ENCODE peak calls at places on chromosomes 4 and X, in five cellular contexts. One of them, this sample, is unnamed.

GRCh38 chr4:184406915-184407314 is 67.4 kb downstream of the IRF2 start:
- DNase-seq in GM13976: no peak
- DNase-seq in nephron progenitor cell: no peak
- DNase-seq in omental fat pad: no peak
- DNase-seq in mesothelial cell of epicardium: no peak
- DNase-seq in this sample: no peak

GRCh38 chrX:153688071-153688470 is 345 bp downstream of the SLC6A8 start:
- DNase-seq in nephron progenitor cell: no peak
- DNase-seq in mesothelial cell of epicardium: no peak
- DNase-seq in GM13976: no peak
- DNase-seq in omental fat pad: no peak
- DNase-seq in this sample: no peak

GRCh38 chr4:127783026-127783769 is 1.1 kb downstream of the HSPA4L start:
- DNase-seq in mesothelial cell of epicardium: peak; percentile 67
- DNase-seq in omental fat pad: peak; percentile 43
- DNase-seq in GM13976: no peak
- DNase-seq in nephron progenitor cell: peak; percentile 40
- DNase-seq in this sample: no peak

GRCh38 chrX:25275159-25275558 is 259.4 kb upstream of the ARX start:
- DNase-seq in mesothelial cell of epicardium: no peak
- DNase-seq in GM13976: no peak
- DNase-seq in omental fat pad: no peak
- DNase-seq in nephron progenitor cell: no peak
- DNase-seq in this sample: no peak

GRCh38 chrX:120697053-120697452 is 67.2 kb upstream of the C1GALT1C1 start:
- DNase-seq in mesothelial cell of epicardium: no peak
- DNase-seq in nephron progenitor cell: no peak
- DNase-seq in GM13976: peak; percentile 7
- DNase-seq in omental fat pad: no peak
- DNase-seq in this sample: no peak

GRCh38 chr4:133865606-133866327 is 335.8 kb downstream of the PABPC4L start:
- DNase-seq in mesothelial cell of epicardium: no peak
- DNase-seq in GM13976: no peak
- DNase-seq in omental fat pad: no peak
- DNase-seq in nephron progenitor cell: no peak
- DNase-seq in this sample: no peak

GRCh38 chr4:173013232-173013932 is 155.2 kb upstream of the GALNT7 start:
- DNase-seq in nephron progenitor cell: peak; percentile 74
- DNase-seq in omental fat pad: peak; percentile 56
- DNase-seq in GM13976: peak; percentile 61
- DNase-seq in mesothelial cell of epicardium: peak; percentile 68
- DNase-seq in this sample: peak; percentile 27

GRCh38 chr4:19729873-19730735 is 521.6 kb upstream of the SLIT2 start:
- DNase-seq in GM13976: no peak
- DNase-seq in omental fat pad: no peak
- DNase-seq in mesothelial cell of epicardium: no peak
- DNase-seq in nephron progenitor cell: no peak
- DNase-seq in this sample: no peak

GRCh38 chr4:106245176-106245575 is 70.8 kb downstream of the TBCK start:
- DNase-seq in omental fat pad: no peak
- DNase-seq in nephron progenitor cell: no peak
- DNase-seq in mesothelial cell of epicardium: no peak
- DNase-seq in GM13976: no peak
- DNase-seq in this sample: no peak

GRCh38 chr4:61772116-61772515 is 572.0 kb downstream of the ADGRL3 start:
- DNase-seq in mesothelial cell of epicardium: no peak
- DNase-seq in nephron progenitor cell: no peak
- DNase-seq in GM13976: no peak
- DNase-seq in omental fat pad: no peak
- DNase-seq in this sample: no peak

GRCh38 chr4:137125011-137125410 is 407.3 kb downstream of the PCDH18 start:
- DNase-seq in GM13976: no peak
- DNase-seq in mesothelial cell of epicardium: no peak
- DNase-seq in omental fat pad: no peak
- DNase-seq in nephron progenitor cell: no peak
- DNase-seq in this sample: no peak

GRCh38 chr4:159446266-159446976 is 343.5 kb downstream of the RAPGEF2 start:
- DNase-seq in GM13976: peak; percentile 50
- DNase-seq in nephron progenitor cell: peak; percentile 54
- DNase-seq in mesothelial cell of epicardium: peak; percentile 38
- DNase-seq in omental fat pad: no peak
- DNase-seq in this sample: no peak

GRCh38 chr4:21113496-21114213 is 413.4 kb downstream of the PACRGL start:
- DNase-seq in GM13976: no peak
- DNase-seq in nephron progenitor cell: no peak
- DNase-seq in mesothelial cell of epicardium: no peak
- DNase-seq in omental fat pad: no peak
- DNase-seq in this sample: no peak

GRCh38 chrX:139429913-139430312 is 100.6 kb upstream of the F9 start:
- DNase-seq in nephron progenitor cell: no peak
- DNase-seq in omental fat pad: no peak
- DNase-seq in GM13976: no peak
- DNase-seq in mesothelial cell of epicardium: no peak
- DNase-seq in this sample: no peak

GRCh38 chr4:5409237-5409636 is 299.1 kb downstream of the EVC2 start:
- DNase-seq in omental fat pad: no peak
- DNase-seq in mesothelial cell of epicardium: no peak
- DNase-seq in GM13976: no peak
- DNase-seq in nephron progenitor cell: no peak
- DNase-seq in this sample: no peak

GRCh38 chr4:5412296-5412695 is 296.1 kb downstream of the EVC2 start:
- DNase-seq in omental fat pad: no peak
- DNase-seq in mesothelial cell of epicardium: no peak
- DNase-seq in GM13976: no peak
- DNase-seq in nephron progenitor cell: no peak
- DNase-seq in this sample: no peak

DNA sequence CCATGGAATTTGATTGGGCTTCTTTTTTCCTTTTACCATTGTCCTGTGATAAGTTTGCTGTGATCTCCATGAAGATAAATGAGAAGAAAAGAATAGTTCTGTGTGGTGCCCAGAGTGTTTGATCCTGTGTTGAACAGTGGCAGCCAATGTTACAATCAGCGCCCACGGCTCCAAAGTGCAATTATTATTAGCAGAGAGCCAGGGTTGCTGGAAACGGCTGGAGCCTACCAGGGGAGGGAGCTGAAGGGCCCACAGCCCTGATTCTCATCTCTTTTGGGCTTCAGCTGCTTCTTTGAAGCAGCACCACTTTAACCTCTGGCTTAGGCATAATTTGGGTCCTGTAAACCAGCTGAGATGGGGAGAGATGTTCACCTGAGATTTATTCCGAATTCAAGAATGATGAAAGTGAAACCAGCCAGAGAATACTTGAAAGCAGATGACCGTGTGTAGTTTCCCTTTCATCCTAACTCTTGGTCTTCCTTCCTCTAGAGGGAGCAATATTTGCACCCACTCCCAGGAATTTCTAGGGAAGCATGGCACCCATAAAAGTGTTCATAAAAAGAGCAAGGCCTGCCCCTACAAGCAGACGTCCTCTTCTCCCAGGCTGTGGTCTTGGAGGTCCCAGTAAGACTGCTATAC is 298.3 kb downstream of the EVC2 start:
- DNase-seq in omental fat pad: no peak
- DNase-seq in mesothelial cell of epicardium: no peak
- DNase-seq in nephron progenitor cell: no peak
- DNase-seq in GM13976: no peak
- DNase-seq in this sample: no peak
- TF ChIP-seq CTCF in omental fat pad: no peak
- TF ChIP-seq CTCF in mesothelial cell of epicardium: no peak
- TF ChIP-seq CTCF in nephron progenitor cell: no peak
- TF ChIP-seq CTCF in GM13976: no peak
- TF ChIP-seq CTCF in this sample: no peak

GRCh38 chrX:75963774-75964173 is 178.7 kb upstream of the MAGEE2 start:
- DNase-seq in omental fat pad: no peak
- DNase-seq in mesothelial cell of epicardium: no peak
- DNase-seq in GM13976: no peak
- DNase-seq in nephron progenitor cell: no peak
- DNase-seq in this sample: no peak

DNA sequence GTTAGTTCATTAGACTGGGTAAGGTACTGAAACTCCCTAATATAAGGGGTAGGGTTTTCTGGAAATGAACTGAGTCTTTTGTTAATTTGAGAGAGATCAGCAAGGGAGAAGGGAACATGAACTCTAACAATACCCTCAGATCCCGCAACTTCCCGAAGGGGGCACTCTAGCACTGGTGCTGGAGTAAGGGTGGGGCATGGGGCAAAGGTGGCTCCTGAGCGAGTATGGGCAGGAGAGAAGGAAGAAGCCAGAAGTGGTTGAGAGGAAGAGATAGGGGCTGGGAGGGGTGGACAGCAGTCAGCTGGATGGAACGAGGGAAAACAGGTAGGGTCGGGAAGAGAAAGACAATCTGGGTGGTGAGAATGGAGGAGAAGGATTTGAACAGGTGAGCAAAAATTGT is 183.2 kb upstream of the MAGEE2 start:
- DNase-seq in mesothelial cell of epicardium: no peak
- DNase-seq in nephron progenitor cell: no peak
- DNase-seq in omental fat pad: no peak
- DNase-seq in GM13976: no peak
- DNase-seq in this sample: no peak
- TF ChIP-seq CTCF in mesothelial cell of epicardium: no peak
- TF ChIP-seq CTCF in nephron progenitor cell: no peak
- TF ChIP-seq CTCF in omental fat pad: no peak
- TF ChIP-seq CTCF in GM13976: no peak
- TF ChIP-seq CTCF in this sample: no peak

GRCh38 chr4:139761461-139761860 is 95.8 kb downstream of the MGST2 start:
- DNase-seq in nephron progenitor cell: no peak
- DNase-seq in GM13976: no peak
- DNase-seq in omental fat pad: no peak
- DNase-seq in mesothelial cell of epicardium: no peak
- DNase-seq in this sample: no peak
- TF ChIP-seq CTCF in nephron progenitor cell: no peak
- TF ChIP-seq CTCF in GM13976: no peak
- TF ChIP-seq CTCF in omental fat pad: no peak
- TF ChIP-seq CTCF in mesothelial cell of epicardium: no peak
- TF ChIP-seq CTCF in this sample: no peak

GRCh38 chr4:140993969-140994459 is 139.3 kb downstream of the RNF150 start:
- DNase-seq in omental fat pad: no peak
- DNase-seq in GM13976: no peak
- DNase-seq in mesothelial cell of epicardium: no peak
- DNase-seq in nephron progenitor cell: no peak
- DNase-seq in this sample: no peak

GRCh38 chr4:140995058-140995457 is 138.2 kb downstream of the RNF150 start:
- DNase-seq in nephron progenitor cell: no peak
- DNase-seq in GM13976: no peak
- DNase-seq in omental fat pad: no peak
- DNase-seq in mesothelial cell of epicardium: no peak
- DNase-seq in this sample: no peak

GRCh38 chr4:141002323-141002805 is 130.9 kb downstream of the RNF150 start:
- DNase-seq in mesothelial cell of epicardium: no peak
- DNase-seq in nephron progenitor cell: no peak
- DNase-seq in GM13976: no peak
- DNase-seq in omental fat pad: no peak
- DNase-seq in this sample: no peak

GRCh38 chr4:140993350-140993749 is 139.9 kb downstream of the RNF150 start:
- DNase-seq in GM13976: no peak
- DNase-seq in nephron progenitor cell: no peak
- DNase-seq in omental fat pad: no peak
- DNase-seq in mesothelial cell of epicardium: no peak
- DNase-seq in this sample: no peak

GRCh38 chr4:140996757-140997156 is 136.5 kb downstream of the RNF150 start:
- DNase-seq in nephron progenitor cell: no peak
- DNase-seq in omental fat pad: no peak
- DNase-seq in mesothelial cell of epicardium: no peak
- DNase-seq in GM13976: no peak
- DNase-seq in this sample: no peak
- TF ChIP-seq CTCF in nephron progenitor cell: no peak
- TF ChIP-seq CTCF in omental fat pad: no peak
- TF ChIP-seq CTCF in mesothelial cell of epicardium: no peak
- TF ChIP-seq CTCF in GM13976: no peak
- TF ChIP-seq CTCF in this sample: no peak

DNA sequence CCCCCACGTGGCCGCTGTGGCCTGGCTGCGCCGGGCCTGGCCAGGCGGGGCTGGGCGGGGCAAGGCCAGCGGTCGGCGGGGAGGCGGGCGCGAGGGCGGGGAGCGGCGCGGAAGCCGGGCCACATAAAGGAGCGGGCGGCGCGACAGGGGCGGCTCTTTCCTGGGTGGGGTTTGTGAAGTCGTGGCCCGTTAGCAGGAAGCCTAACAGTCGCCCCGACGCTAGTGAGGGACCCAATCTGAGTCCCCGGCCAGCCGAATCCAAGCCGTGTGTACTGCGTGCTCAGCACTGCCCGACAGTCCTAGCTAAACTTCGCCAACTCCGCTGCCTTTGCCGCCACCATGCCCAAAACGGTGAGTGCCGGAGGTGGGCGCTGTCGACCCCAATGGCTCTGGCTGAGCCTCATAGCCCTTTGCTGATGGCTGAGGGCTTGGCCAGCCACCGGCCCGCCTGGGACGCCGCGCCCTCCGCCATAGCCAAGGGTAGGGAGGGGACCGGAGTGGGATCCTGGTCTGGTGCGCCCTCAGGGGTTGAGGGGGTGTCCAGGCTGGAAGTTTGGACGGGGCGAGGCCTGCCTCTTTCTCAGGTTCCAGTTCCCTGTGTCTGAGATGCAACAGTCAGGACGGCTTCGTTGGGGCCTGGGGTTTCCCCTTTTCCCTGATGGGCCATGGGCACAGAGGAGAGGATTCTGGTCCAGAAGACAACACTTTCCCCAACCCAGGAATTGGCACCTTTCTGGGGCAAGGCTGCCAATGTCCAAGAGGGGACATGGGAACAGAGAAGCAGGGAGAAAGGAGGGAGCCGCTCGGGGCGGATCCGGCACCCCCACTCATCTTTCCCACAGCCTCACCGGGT is at the start of gene MSN:
- DNase-seq in GM13976: peak; percentile 78
- DNase-seq in mesothelial cell of epicardium: peak; percentile 45
- DNase-seq in omental fat pad: no peak
- DNase-seq in nephron progenitor cell: peak; percentile 67
- DNase-seq in this sample: peak; percentile 69
- TF ChIP-seq CTCF in GM13976: peak; percentile 5
- TF ChIP-seq CTCF in mesothelial cell of epicardium: no peak
- TF ChIP-seq CTCF in omental fat pad: no peak
- TF ChIP-seq CTCF in nephron progenitor cell: peak; percentile 6
- TF ChIP-seq CTCF in this sample: no peak

DNA sequence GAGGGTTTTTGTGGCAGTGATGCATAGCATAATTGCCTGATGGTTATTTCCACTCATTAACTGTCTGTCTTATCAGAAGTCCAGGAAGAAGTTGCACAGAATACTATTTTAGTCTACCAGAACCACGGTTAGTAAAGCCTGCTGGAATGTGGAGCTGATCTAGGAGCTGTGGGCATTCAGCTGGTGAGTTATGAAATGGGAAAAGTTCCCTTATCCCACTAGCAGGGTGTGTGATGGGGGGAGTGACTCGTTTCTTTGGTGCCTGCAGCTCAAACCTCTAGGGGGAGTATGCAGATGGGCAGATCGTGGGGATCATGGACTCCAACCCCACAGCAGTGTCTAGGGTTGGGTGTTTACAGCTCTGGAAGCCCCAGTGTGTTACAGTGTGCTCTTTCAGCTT is 305.6 kb upstream of the BOD1L1 start:
- DNase-seq in mesothelial cell of epicardium: no peak
- DNase-seq in omental fat pad: no peak
- DNase-seq in nephron progenitor cell: no peak
- DNase-seq in GM13976: no peak
- DNase-seq in this sample: no peak
- TF ChIP-seq CTCF in mesothelial cell of epicardium: no peak
- TF ChIP-seq CTCF in omental fat pad: no peak
- TF ChIP-seq CTCF in nephron progenitor cell: no peak
- TF ChIP-seq CTCF in GM13976: no peak
- TF ChIP-seq CTCF in this sample: no peak

This sample was measured in natural killer cell.